ENCODE peak calls at places on chromosome 9, in six cellular contexts. B is HCT116, H is IMR-90, W is mesenchymal stem cell, Z is HepG2, X is neural progenitor cell. Y is an unnamed sample.

GRCh38 chr9:73437758-73438157 is 286.1 kb downstream of the ANXA1 start:
- DNase-seq in Z (peak), H (no peak), B (peak), X (no peak), W (peak), Y (no peak)

GRCh38 chr9:101072259-101072658 is 43.7 kb downstream of the PLPPR1 start:
- DNase-seq in B (no peak), Z (no peak), H (no peak), W (no peak), X (no peak), Y (no peak)

GRCh38 chr9:93958875-93959682 is 3.9 kb upstream of the BARX1 start:
- DNase-seq in X (peak), H (peak), W (peak), Z (no peak), B (no peak), Y (peak)

GRCh38 chr9:91978739-91979414 is 28.8 kb upstream of the ROR2 start:
- DNase-seq in Z (no peak), X (peak), B (peak), H (peak), W (peak), Y (peak)

GRCh38 chr9:119074017-119074416 is 295.2 kb downstream of the BRINP1 start:
- DNase-seq in W (no peak), B (no peak), Z (no peak), X (no peak), H (no peak), Y (no peak)

GRCh38 chr9:129287595-129288305 is 109.7 kb upstream of the IER5L start:
- DNase-seq in H (no peak), B (no peak), X (no peak), Z (no peak), W (no peak), Y (no peak)

GRCh38 chr9:13480688-13481087 is 201.2 kb upstream of the MPDZ start:
- DNase-seq in H (no peak), W (no peak), Z (no peak), B (no peak), X (peak), Y (no peak)

GRCh38 chr9:125878241-125878640 is 131.1 kb downstream of the PBX3 start:
- DNase-seq in W (no peak), X (no peak), Z (no peak), B (no peak), H (no peak), Y (no peak)

GRCh38 chr9:98822661-98823060 is 15.2 kb downstream of the GALNT12 start:
- DNase-seq in H (no peak), B (no peak), Z (no peak), X (no peak), W (no peak), Y (no peak)

GRCh38 chr9:72635197-72635596 is 113.8 kb downstream of the TMC1 start:
- DNase-seq in H (no peak), Z (no peak), W (no peak), X (peak), B (no peak), Y (no peak)

GRCh38 chr9:27194401-27195091 is 85.5 kb downstream of the TEK start:
- DNase-seq in X (no peak), W (peak), H (peak), Z (no peak), B (peak), Y (peak)

GRCh38 chr9:87599901-87600610 is 102.4 kb downstream of the DAPK1 start:
- DNase-seq in W (peak), B (no peak), X (no peak), H (peak), Z (peak), Y (peak)

GRCh38 chr9:109251080-109251775 is 69.6 kb downstream of the EPB41L4B start:
- DNase-seq in B (no peak), X (no peak), Z (peak), W (peak), H (peak), Y (peak)

GRCh38 chr9:90219548-90220118 is 423.0 kb downstream of the DIRAS2 start:
- DNase-seq in H (no peak), X (peak), Z (peak), B (no peak), W (peak), Y (peak)

GRCh38 chr9:92611621-92612275 is 58.2 kb downstream of the IPPK start:
- DNase-seq in H (no peak), Z (no peak), X (no peak), B (no peak), W (no peak), Y (no peak)

GRCh38 chr9:136529516-136530471 is 16.1 kb downstream of the NOTCH1 start:
- DNase-seq in B (no peak), H (no peak), X (peak), W (no peak), Z (no peak), Y (no peak)

GRCh38 chr9:100725376-100725775 is 147.5 kb downstream of the CAVIN4 start:
- DNase-seq in X (no peak), H (no peak), W (no peak), Z (no peak), B (no peak), Y (no peak)

GRCh38 chr9:971901-972511 is 4.4 kb upstream of the DMRT3 start:
- DNase-seq in X (peak), B (no peak), H (no peak), Z (no peak), W (no peak), Y (peak)

GRCh38 chr9:123176230-123176629 is 92.2 kb downstream of the STRBP start:
- DNase-seq in W (peak), Z (no peak), X (no peak), B (no peak), H (peak), Y (no peak)

GRCh38 chr9:76761448-76761847 is 2.8 kb upstream of the PCA3 start:
- DNase-seq in X (no peak), B (no peak), H (peak), W (peak), Z (no peak), Y (no peak)

GRCh38 chr9:73081979-73082657 is 69.5 kb upstream of the ANXA1 start:
- DNase-seq in H (peak), X (peak), Z (peak), W (peak), B (peak), Y (peak)

GRCh38 chr9:95027914-95028854 is 289.3 kb downstream of the FANCC start:
- DNase-seq in B (no peak), W (no peak), H (no peak), Z (peak), X (no peak), Y (no peak)
- H2AFZ ChIP-seq in B (no peak), W (no peak), H (no peak), Z (no peak), X (no peak), Y (no peak)

GRCh38 chr9:14535161-14535930 is 157.9 kb downstream of the ZDHHC21 start:
- DNase-seq in W (no peak), Z (no peak), X (no peak), H (no peak), B (no peak), Y (no peak)
- H2AFZ ChIP-seq in W (no peak), Z (no peak), X (no peak), H (no peak), B (no peak), Y (no peak)

GRCh38 chr9:121302786-121303185 is 34.8 kb downstream of the GSN start:
- DNase-seq in Z (no peak), X (no peak), W (no peak), H (no peak), B (no peak), Y (no peak)

GRCh38 chr9:121304707-121305106 is 36.7 kb downstream of the GSN start:
- DNase-seq in H (no peak), W (no peak), Z (no peak), B (no peak), X (no peak), Y (no peak)

GRCh38 chr9:121303456-121304451 is 35.8 kb downstream of the GSN start:
- DNase-seq in B (no peak), H (no peak), Z (no peak), W (no peak), X (no peak), Y (no peak)

GRCh38 chr9:121307976-121308375 is 40.0 kb downstream of the GSN start:
- DNase-seq in Z (no peak), B (no peak), X (no peak), H (no peak), W (no peak), Y (no peak)

DNA sequence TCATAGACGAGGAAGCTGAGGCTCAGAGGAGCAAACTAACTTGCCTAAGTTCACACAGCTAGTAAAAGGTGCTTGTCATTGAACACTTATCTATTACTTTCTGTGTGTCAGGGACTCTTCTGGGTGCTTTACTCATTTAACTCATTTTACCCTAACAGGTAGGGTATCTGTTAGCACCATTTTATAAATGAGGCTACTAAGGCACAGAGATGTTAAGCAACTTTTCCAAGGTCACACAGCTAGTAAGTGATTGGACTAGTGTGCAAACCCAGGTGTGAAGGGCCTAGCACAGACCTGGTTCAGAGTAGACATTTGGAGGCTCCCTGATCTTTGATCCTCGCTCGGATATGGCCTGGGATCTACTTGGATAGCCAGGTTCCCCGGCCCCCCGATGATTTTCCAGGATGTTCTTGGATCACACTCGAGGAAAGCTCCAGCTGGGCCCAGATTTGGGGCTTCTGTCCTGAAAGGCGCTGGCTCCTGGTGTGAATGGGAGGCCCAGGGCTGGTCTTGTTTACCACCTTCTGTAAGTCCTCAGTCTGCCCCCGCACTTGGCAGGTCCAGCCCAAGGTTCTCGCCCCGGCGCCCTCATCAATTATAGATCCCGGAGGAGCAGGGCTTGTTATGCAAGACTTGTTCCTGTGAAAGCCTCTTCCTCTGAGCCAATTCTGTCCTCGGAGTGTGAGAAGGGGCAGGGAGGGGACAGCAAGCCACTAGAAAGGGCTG is 37.5 kb downstream of the GSN start:
- DNase-seq in H (no peak), W (no peak), Z (no peak), B (no peak), X (no peak), Y (no peak)
- H2AFZ ChIP-seq in H (no peak), W (no peak), Z (no peak), B (no peak), X (no peak), Y (no peak)

GRCh38 chr9:78438765-78439164 is 141.8 kb downstream of the PSAT1 start:
- DNase-seq in W (no peak), B (no peak), Z (no peak), X (peak), H (no peak), Y (no peak)
- H2AFZ ChIP-seq in W (no peak), B (no peak), Z (no peak), X (no peak), H (peak), Y (no peak)

GRCh38 chr9:131567910-131568309 is 22.6 kb downstream of the PRRT1B start:
- DNase-seq in B (no peak), Z (no peak), H (no peak), X (no peak), W (no peak), Y (no peak)
- H2AFZ ChIP-seq in B (no peak), Z (no peak), H (no peak), X (no peak), W (no peak), Y (no peak)

GRCh38 chr9:121194730-121195129 is 6.9 kb downstream of the RAB14 start:
- DNase-seq in H (no peak), W (no peak), B (no peak), Z (no peak), X (no peak), Y (no peak)

GRCh38 chr9:121197135-121197534 is 4.5 kb downstream of the RAB14 start:
- DNase-seq in B (no peak), Z (no peak), H (no peak), X (no peak), W (no peak), Y (no peak)

GRCh38 chr9:121192959-121193645 is 8.6 kb downstream of the RAB14 start:
- DNase-seq in X (no peak), H (peak), B (no peak), W (peak), Z (no peak), Y (no peak)

GRCh38 chr9:121198512-121199042 is 3.1 kb downstream of the RAB14 start:
- DNase-seq in B (no peak), Z (no peak), X (no peak), H (no peak), W (no peak), Y (no peak)

DNA sequence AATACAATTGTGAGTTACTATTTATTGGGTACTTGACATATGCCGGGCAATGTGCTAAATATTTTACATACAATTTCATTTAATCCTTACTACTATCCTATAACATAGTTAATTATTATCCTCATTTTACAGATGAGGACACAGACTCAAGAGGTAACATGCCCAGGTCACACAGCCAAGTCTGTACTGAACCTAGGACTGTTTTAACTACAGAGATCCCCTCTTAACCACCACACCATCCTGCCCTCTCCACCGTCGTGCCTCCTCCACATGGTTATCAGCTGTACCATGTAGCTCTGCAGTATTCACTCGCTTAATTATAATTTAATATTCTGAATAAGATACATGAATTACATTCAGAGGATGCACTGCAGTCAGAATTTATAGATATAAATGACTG is 5.3 kb downstream of the RAB14 start:
- DNase-seq in Z (no peak), X (no peak), B (no peak), H (no peak), W (no peak), Y (no peak)
- H2AFZ ChIP-seq in Z (no peak), X (no peak), B (no peak), H (no peak), W (no peak), Y (no peak)